ENCODE peak calls at places on chromosomes 7 and 10, in eight cellular contexts. One of them, this sample, is unnamed.

GRCh38 chr7:17230099-17230807 is 68.2 kb upstream of the AHR start:
- DNase-seq in ACHN: no peak
- DNase-seq in thoracic aorta: no peak
- DNase-seq in naive thymus-derived CD8-positive, alpha-beta T cell: no peak
- DNase-seq in GM13977: no peak
- DNase-seq in stimulated activated CD4-positive, alpha-beta T cell treated with anti-CD3 and anti-CD28 coated beads, Interleukin-12 subunit alpha, Interleukin-12 subunit beta, amount 100 ng/mL, for 48 hours: no peak
- DNase-seq in spleen: no peak
- DNase-seq in heart left ventricle: no peak
- DNase-seq in this sample: no peak

GRCh38 chr7:539731-540411 is 20.2 kb upstream of the PDGFA start:
- DNase-seq in naive thymus-derived CD8-positive, alpha-beta T cell: no peak
- DNase-seq in spleen: no peak
- DNase-seq in stimulated activated CD4-positive, alpha-beta T cell treated with anti-CD3 and anti-CD28 coated beads, Interleukin-12 subunit alpha, Interleukin-12 subunit beta, amount 100 ng/mL, for 48 hours: no peak
- DNase-seq in ACHN: peak; percentile 87
- DNase-seq in thoracic aorta: no peak
- DNase-seq in heart left ventricle: no peak
- DNase-seq in GM13977: no peak
- DNase-seq in this sample: no peak

GRCh38 chr10:19638173-19638872 is 177.9 kb upstream of the PLXDC2 start:
- DNase-seq in stimulated activated CD4-positive, alpha-beta T cell treated with anti-CD3 and anti-CD28 coated beads, Interleukin-12 subunit alpha, Interleukin-12 subunit beta, amount 100 ng/mL, for 48 hours: no peak
- DNase-seq in ACHN: peak; percentile 53
- DNase-seq in heart left ventricle: peak; percentile 29
- DNase-seq in spleen: no peak
- DNase-seq in naive thymus-derived CD8-positive, alpha-beta T cell: no peak
- DNase-seq in GM13977: no peak
- DNase-seq in thoracic aorta: no peak
- DNase-seq in this sample: no peak

GRCh38 chr7:152597514-152597913 is 78.4 kb downstream of the XRCC2 start:
- DNase-seq in GM13977: no peak
- DNase-seq in heart left ventricle: no peak
- DNase-seq in stimulated activated CD4-positive, alpha-beta T cell treated with anti-CD3 and anti-CD28 coated beads, Interleukin-12 subunit alpha, Interleukin-12 subunit beta, amount 100 ng/mL, for 48 hours: no peak
- DNase-seq in thoracic aorta: no peak
- DNase-seq in naive thymus-derived CD8-positive, alpha-beta T cell: no peak
- DNase-seq in spleen: peak; percentile 39
- DNase-seq in ACHN: no peak
- DNase-seq in this sample: no peak

GRCh38 chr7:125644113-125644512 is 714.5 kb upstream of the POT1 start:
- DNase-seq in thoracic aorta: no peak
- DNase-seq in GM13977: no peak
- DNase-seq in heart left ventricle: no peak
- DNase-seq in stimulated activated CD4-positive, alpha-beta T cell treated with anti-CD3 and anti-CD28 coated beads, Interleukin-12 subunit alpha, Interleukin-12 subunit beta, amount 100 ng/mL, for 48 hours: no peak
- DNase-seq in naive thymus-derived CD8-positive, alpha-beta T cell: no peak
- DNase-seq in ACHN: no peak
- DNase-seq in spleen: no peak
- DNase-seq in this sample: no peak

GRCh38 chr7:50426280-50427045 is 23.7 kb downstream of the FIGNL1 start:
- DNase-seq in thoracic aorta: no peak
- DNase-seq in ACHN: no peak
- DNase-seq in stimulated activated CD4-positive, alpha-beta T cell treated with anti-CD3 and anti-CD28 coated beads, Interleukin-12 subunit alpha, Interleukin-12 subunit beta, amount 100 ng/mL, for 48 hours: no peak
- DNase-seq in naive thymus-derived CD8-positive, alpha-beta T cell: no peak
- DNase-seq in GM13977: no peak
- DNase-seq in heart left ventricle: no peak
- DNase-seq in spleen: no peak
- DNase-seq in this sample: no peak

GRCh38 chr10:30357075-30357801 is 8.2 kb upstream of the MTPAP start:
- DNase-seq in ACHN: no peak
- DNase-seq in thoracic aorta: no peak
- DNase-seq in naive thymus-derived CD8-positive, alpha-beta T cell: no peak
- DNase-seq in GM13977: no peak
- DNase-seq in spleen: peak; percentile 65
- DNase-seq in heart left ventricle: no peak
- DNase-seq in stimulated activated CD4-positive, alpha-beta T cell treated with anti-CD3 and anti-CD28 coated beads, Interleukin-12 subunit alpha, Interleukin-12 subunit beta, amount 100 ng/mL, for 48 hours: no peak
- DNase-seq in this sample: no peak

GRCh38 chr10:73113543-73113942 is 3.3 kb downstream of the NUDT13 start:
- DNase-seq in naive thymus-derived CD8-positive, alpha-beta T cell: no peak
- DNase-seq in heart left ventricle: no peak
- DNase-seq in stimulated activated CD4-positive, alpha-beta T cell treated with anti-CD3 and anti-CD28 coated beads, Interleukin-12 subunit alpha, Interleukin-12 subunit beta, amount 100 ng/mL, for 48 hours: no peak
- DNase-seq in GM13977: no peak
- DNase-seq in ACHN: no peak
- DNase-seq in spleen: no peak
- DNase-seq in thoracic aorta: no peak
- DNase-seq in this sample: no peak

GRCh38 chr7:70596575-70596891 is 535.4 kb upstream of the GALNT17 start:
- DNase-seq in GM13977: no peak
- DNase-seq in stimulated activated CD4-positive, alpha-beta T cell treated with anti-CD3 and anti-CD28 coated beads, Interleukin-12 subunit alpha, Interleukin-12 subunit beta, amount 100 ng/mL, for 48 hours: no peak
- DNase-seq in spleen: no peak
- DNase-seq in naive thymus-derived CD8-positive, alpha-beta T cell: no peak
- DNase-seq in heart left ventricle: no peak
- DNase-seq in ACHN: no peak
- DNase-seq in thoracic aorta: no peak
- DNase-seq in this sample: no peak

GRCh38 chr10:115844592-115844991 is 428.4 kb downstream of the GFRA1 start:
- DNase-seq in thoracic aorta: no peak
- DNase-seq in GM13977: no peak
- DNase-seq in stimulated activated CD4-positive, alpha-beta T cell treated with anti-CD3 and anti-CD28 coated beads, Interleukin-12 subunit alpha, Interleukin-12 subunit beta, amount 100 ng/mL, for 48 hours: no peak
- DNase-seq in ACHN: no peak
- DNase-seq in heart left ventricle: peak; percentile 41
- DNase-seq in naive thymus-derived CD8-positive, alpha-beta T cell: no peak
- DNase-seq in spleen: no peak
- DNase-seq in this sample: no peak

GRCh38 chr7:100147278-100147677 is 1.4 kb upstream of the LAMTOR4 start:
- DNase-seq in GM13977: no peak
- DNase-seq in spleen: no peak
- DNase-seq in stimulated activated CD4-positive, alpha-beta T cell treated with anti-CD3 and anti-CD28 coated beads, Interleukin-12 subunit alpha, Interleukin-12 subunit beta, amount 100 ng/mL, for 48 hours: no peak
- DNase-seq in ACHN: no peak
- DNase-seq in thoracic aorta: no peak
- DNase-seq in heart left ventricle: no peak
- DNase-seq in naive thymus-derived CD8-positive, alpha-beta T cell: no peak
- DNase-seq in this sample: no peak

GRCh38 chr10:60803433-60803832 is 25.2 kb downstream of the CDK1 start:
- DNase-seq in spleen: no peak
- DNase-seq in heart left ventricle: no peak
- DNase-seq in thoracic aorta: no peak
- DNase-seq in GM13977: no peak
- DNase-seq in stimulated activated CD4-positive, alpha-beta T cell treated with anti-CD3 and anti-CD28 coated beads, Interleukin-12 subunit alpha, Interleukin-12 subunit beta, amount 100 ng/mL, for 48 hours: no peak
- DNase-seq in naive thymus-derived CD8-positive, alpha-beta T cell: no peak
- DNase-seq in ACHN: no peak
- DNase-seq in this sample: no peak

GRCh38 chr10:46550795-46551700 is 5.4 kb downstream of the GPRIN2 start:
- DNase-seq in heart left ventricle: no peak
- DNase-seq in GM13977: no peak
- DNase-seq in spleen: peak; percentile 75
- DNase-seq in stimulated activated CD4-positive, alpha-beta T cell treated with anti-CD3 and anti-CD28 coated beads, Interleukin-12 subunit alpha, Interleukin-12 subunit beta, amount 100 ng/mL, for 48 hours: no peak
- DNase-seq in thoracic aorta: peak; percentile 1
- DNase-seq in naive thymus-derived CD8-positive, alpha-beta T cell: no peak
- DNase-seq in ACHN: no peak
- DNase-seq in this sample: no peak

GRCh38 chr7:77378584-77378983 is 37.6 kb downstream of the GSAP start:
- DNase-seq in thoracic aorta: no peak
- DNase-seq in naive thymus-derived CD8-positive, alpha-beta T cell: no peak
- DNase-seq in ACHN: no peak
- DNase-seq in stimulated activated CD4-positive, alpha-beta T cell treated with anti-CD3 and anti-CD28 coated beads, Interleukin-12 subunit alpha, Interleukin-12 subunit beta, amount 100 ng/mL, for 48 hours: no peak
- DNase-seq in GM13977: no peak
- DNase-seq in heart left ventricle: no peak
- DNase-seq in spleen: no peak
- DNase-seq in this sample: no peak

GRCh38 chr7:7438851-7439250 is 96.8 kb downstream of the COL28A1 start:
- DNase-seq in naive thymus-derived CD8-positive, alpha-beta T cell: no peak
- DNase-seq in thoracic aorta: no peak
- DNase-seq in GM13977: no peak
- DNase-seq in heart left ventricle: no peak
- DNase-seq in ACHN: peak; percentile 80
- DNase-seq in spleen: no peak
- DNase-seq in stimulated activated CD4-positive, alpha-beta T cell treated with anti-CD3 and anti-CD28 coated beads, Interleukin-12 subunit alpha, Interleukin-12 subunit beta, amount 100 ng/mL, for 48 hours: no peak
- DNase-seq in this sample: no peak

GRCh38 chr7:75795831-75796285 is 17.7 kb downstream of the CCL24 start:
- DNase-seq in GM13977: no peak
- DNase-seq in naive thymus-derived CD8-positive, alpha-beta T cell: no peak
- DNase-seq in thoracic aorta: no peak
- DNase-seq in ACHN: no peak
- DNase-seq in stimulated activated CD4-positive, alpha-beta T cell treated with anti-CD3 and anti-CD28 coated beads, Interleukin-12 subunit alpha, Interleukin-12 subunit beta, amount 100 ng/mL, for 48 hours: no peak
- DNase-seq in spleen: no peak
- DNase-seq in heart left ventricle: peak; percentile 33
- DNase-seq in this sample: no peak

GRCh38 chr7:93146036-93146435 is 2.1 kb downstream of the SAMD9L start:
- DNase-seq in thoracic aorta: no peak
- DNase-seq in spleen: no peak
- DNase-seq in heart left ventricle: no peak
- DNase-seq in ACHN: no peak
- DNase-seq in GM13977: no peak
- DNase-seq in stimulated activated CD4-positive, alpha-beta T cell treated with anti-CD3 and anti-CD28 coated beads, Interleukin-12 subunit alpha, Interleukin-12 subunit beta, amount 100 ng/mL, for 48 hours: no peak
- DNase-seq in naive thymus-derived CD8-positive, alpha-beta T cell: no peak
- DNase-seq in this sample: no peak

GRCh38 chr7:44224216-44224950 is 23.6 kb downstream of the YKT6 start:
- DNase-seq in ACHN: no peak
- DNase-seq in thoracic aorta: no peak
- DNase-seq in stimulated activated CD4-positive, alpha-beta T cell treated with anti-CD3 and anti-CD28 coated beads, Interleukin-12 subunit alpha, Interleukin-12 subunit beta, amount 100 ng/mL, for 48 hours: no peak
- DNase-seq in GM13977: no peak
- DNase-seq in spleen: peak; percentile 48
- DNase-seq in heart left ventricle: no peak
- DNase-seq in naive thymus-derived CD8-positive, alpha-beta T cell: no peak
- DNase-seq in this sample: no peak

GRCh38 chr7:129606801-129607200 is 4.7 kb upstream of the NRF1 start:
- DNase-seq in GM13977: no peak
- DNase-seq in naive thymus-derived CD8-positive, alpha-beta T cell: no peak
- DNase-seq in thoracic aorta: no peak
- DNase-seq in spleen: no peak
- DNase-seq in heart left ventricle: no peak
- DNase-seq in stimulated activated CD4-positive, alpha-beta T cell treated with anti-CD3 and anti-CD28 coated beads, Interleukin-12 subunit alpha, Interleukin-12 subunit beta, amount 100 ng/mL, for 48 hours: no peak
- DNase-seq in ACHN: no peak
- DNase-seq in this sample: no peak

GRCh38 chr10:68856352-68856751 is 29.0 kb downstream of the STOX1 start:
- DNase-seq in thoracic aorta: no peak
- DNase-seq in heart left ventricle: no peak
- DNase-seq in ACHN: no peak
- DNase-seq in spleen: no peak
- DNase-seq in naive thymus-derived CD8-positive, alpha-beta T cell: no peak
- DNase-seq in stimulated activated CD4-positive, alpha-beta T cell treated with anti-CD3 and anti-CD28 coated beads, Interleukin-12 subunit alpha, Interleukin-12 subunit beta, amount 100 ng/mL, for 48 hours: no peak
- DNase-seq in GM13977: no peak
- DNase-seq in this sample: no peak

GRCh38 chr10:21505711-21506278 is 19.7 kb downstream of the SKIDA1 start:
- DNase-seq in thoracic aorta: no peak
- DNase-seq in heart left ventricle: no peak
- DNase-seq in naive thymus-derived CD8-positive, alpha-beta T cell: no peak
- DNase-seq in stimulated activated CD4-positive, alpha-beta T cell treated with anti-CD3 and anti-CD28 coated beads, Interleukin-12 subunit alpha, Interleukin-12 subunit beta, amount 100 ng/mL, for 48 hours: no peak
- DNase-seq in spleen: no peak
- DNase-seq in GM13977: no peak
- DNase-seq in ACHN: no peak
- DNase-seq in this sample: no peak

GRCh38 chr7:130988443-130988842 is 254.4 kb upstream of the KLF14 start:
- DNase-seq in thoracic aorta: no peak
- DNase-seq in spleen: no peak
- DNase-seq in GM13977: no peak
- DNase-seq in ACHN: no peak
- DNase-seq in stimulated activated CD4-positive, alpha-beta T cell treated with anti-CD3 and anti-CD28 coated beads, Interleukin-12 subunit alpha, Interleukin-12 subunit beta, amount 100 ng/mL, for 48 hours: no peak
- DNase-seq in heart left ventricle: no peak
- DNase-seq in naive thymus-derived CD8-positive, alpha-beta T cell: no peak
- DNase-seq in this sample: peak; percentile 14

GRCh38 chr10:72126184-72126871 is 38.0 kb upstream of the SPOCK2 start:
- DNase-seq in ACHN: peak; percentile 66
- DNase-seq in thoracic aorta: no peak
- DNase-seq in spleen: no peak
- DNase-seq in heart left ventricle: no peak
- DNase-seq in stimulated activated CD4-positive, alpha-beta T cell treated with anti-CD3 and anti-CD28 coated beads, Interleukin-12 subunit alpha, Interleukin-12 subunit beta, amount 100 ng/mL, for 48 hours: no peak
- DNase-seq in GM13977: no peak
- DNase-seq in naive thymus-derived CD8-positive, alpha-beta T cell: no peak
- DNase-seq in this sample: no peak

GRCh38 chr7:150852371-150852905 is at the start of gene AOC1:
- DNase-seq in ACHN: no peak
- DNase-seq in stimulated activated CD4-positive, alpha-beta T cell treated with anti-CD3 and anti-CD28 coated beads, Interleukin-12 subunit alpha, Interleukin-12 subunit beta, amount 100 ng/mL, for 48 hours: no peak
- DNase-seq in thoracic aorta: no peak
- DNase-seq in heart left ventricle: peak; percentile 16
- DNase-seq in GM13977: no peak
- DNase-seq in spleen: no peak
- DNase-seq in naive thymus-derived CD8-positive, alpha-beta T cell: no peak
- DNase-seq in this sample: no peak

GRCh38 chr10:4058514-4059029 is 273.6 kb upstream of the KLF6 start:
- DNase-seq in ACHN: no peak
- DNase-seq in heart left ventricle: no peak
- DNase-seq in naive thymus-derived CD8-positive, alpha-beta T cell: no peak
- DNase-seq in GM13977: no peak
- DNase-seq in stimulated activated CD4-positive, alpha-beta T cell treated with anti-CD3 and anti-CD28 coated beads, Interleukin-12 subunit alpha, Interleukin-12 subunit beta, amount 100 ng/mL, for 48 hours: no peak
- DNase-seq in spleen: no peak
- DNase-seq in thoracic aorta: no peak
- DNase-seq in this sample: no peak

GRCh38 chr10:121648078-121648477 is 49.8 kb upstream of the FGFR2 start:
- DNase-seq in ACHN: no peak
- DNase-seq in spleen: peak; percentile 46
- DNase-seq in GM13977: no peak
- DNase-seq in heart left ventricle: no peak
- DNase-seq in thoracic aorta: no peak
- DNase-seq in naive thymus-derived CD8-positive, alpha-beta T cell: no peak
- DNase-seq in stimulated activated CD4-positive, alpha-beta T cell treated with anti-CD3 and anti-CD28 coated beads, Interleukin-12 subunit alpha, Interleukin-12 subunit beta, amount 100 ng/mL, for 48 hours: no peak
- DNase-seq in this sample: no peak

GRCh38 chr7:135508853-135509588 is 881 bp downstream of the CNOT4 start:
- DNase-seq in thoracic aorta: no peak
- DNase-seq in stimulated activated CD4-positive, alpha-beta T cell treated with anti-CD3 and anti-CD28 coated beads, Interleukin-12 subunit alpha, Interleukin-12 subunit beta, amount 100 ng/mL, for 48 hours: no peak
- DNase-seq in ACHN: peak; percentile 65
- DNase-seq in naive thymus-derived CD8-positive, alpha-beta T cell: peak; percentile 38
- DNase-seq in heart left ventricle: no peak
- DNase-seq in spleen: no peak
- DNase-seq in GM13977: peak; percentile 44
- DNase-seq in this sample: peak; percentile 5

GRCh38 chr10:43076876-43077420 is at the start of gene RET:
- DNase-seq in thoracic aorta: no peak
- DNase-seq in heart left ventricle: peak; percentile 47
- DNase-seq in naive thymus-derived CD8-positive, alpha-beta T cell: no peak
- DNase-seq in spleen: no peak
- DNase-seq in ACHN: peak; percentile 4
- DNase-seq in stimulated activated CD4-positive, alpha-beta T cell treated with anti-CD3 and anti-CD28 coated beads, Interleukin-12 subunit alpha, Interleukin-12 subunit beta, amount 100 ng/mL, for 48 hours: no peak
- DNase-seq in GM13977: peak; percentile 76
- DNase-seq in this sample: peak; percentile 65

GRCh38 chr7:137006293-137006692 is 137.8 kb downstream of the CHRM2 start:
- DNase-seq in stimulated activated CD4-positive, alpha-beta T cell treated with anti-CD3 and anti-CD28 coated beads, Interleukin-12 subunit alpha, Interleukin-12 subunit beta, amount 100 ng/mL, for 48 hours: no peak
- DNase-seq in thoracic aorta: no peak
- DNase-seq in spleen: no peak
- DNase-seq in GM13977: no peak
- DNase-seq in ACHN: no peak
- DNase-seq in heart left ventricle: no peak
- DNase-seq in naive thymus-derived CD8-positive, alpha-beta T cell: no peak
- DNase-seq in this sample: no peak

GRCh38 chr10:129332476-129332875 is 134.6 kb upstream of the MGMT start:
- DNase-seq in thoracic aorta: no peak
- DNase-seq in GM13977: no peak
- DNase-seq in spleen: no peak
- DNase-seq in ACHN: peak; percentile 52
- DNase-seq in heart left ventricle: no peak
- DNase-seq in naive thymus-derived CD8-positive, alpha-beta T cell: peak; percentile 13
- DNase-seq in stimulated activated CD4-positive, alpha-beta T cell treated with anti-CD3 and anti-CD28 coated beads, Interleukin-12 subunit alpha, Interleukin-12 subunit beta, amount 100 ng/mL, for 48 hours: peak; percentile 1
- DNase-seq in this sample: no peak

GRCh38 chr7:130918129-130919052 is 184.4 kb upstream of the KLF14 start:
- DNase-seq in heart left ventricle: no peak
- DNase-seq in ACHN: no peak
- DNase-seq in naive thymus-derived CD8-positive, alpha-beta T cell: no peak
- DNase-seq in stimulated activated CD4-positive, alpha-beta T cell treated with anti-CD3 and anti-CD28 coated beads, Interleukin-12 subunit alpha, Interleukin-12 subunit beta, amount 100 ng/mL, for 48 hours: no peak
- DNase-seq in GM13977: no peak
- DNase-seq in spleen: no peak
- DNase-seq in thoracic aorta: no peak
- DNase-seq in this sample: no peak

GRCh38 chr10:32940321-32941264 is 17.4 kb downstream of the ITGB1 start:
- DNase-seq in stimulated activated CD4-positive, alpha-beta T cell treated with anti-CD3 and anti-CD28 coated beads, Interleukin-12 subunit alpha, Interleukin-12 subunit beta, amount 100 ng/mL, for 48 hours: no peak
- DNase-seq in thoracic aorta: no peak
- DNase-seq in naive thymus-derived CD8-positive, alpha-beta T cell: no peak
- DNase-seq in spleen: no peak
- DNase-seq in ACHN: no peak
- DNase-seq in GM13977: no peak
- DNase-seq in heart left ventricle: no peak
- DNase-seq in this sample: no peak

GRCh38 chr7:128386415-128386925 is 23.3 kb downstream of the IMPDH1 start:
- DNase-seq in spleen: no peak
- DNase-seq in ACHN: no peak
- DNase-seq in heart left ventricle: no peak
- DNase-seq in GM13977: no peak
- DNase-seq in naive thymus-derived CD8-positive, alpha-beta T cell: no peak
- DNase-seq in stimulated activated CD4-positive, alpha-beta T cell treated with anti-CD3 and anti-CD28 coated beads, Interleukin-12 subunit alpha, Interleukin-12 subunit beta, amount 100 ng/mL, for 48 hours: no peak
- DNase-seq in thoracic aorta: no peak
- DNase-seq in this sample: no peak

GRCh38 chr7:4959356-4959755 is 369 bp upstream of the MMD2 start:
- DNase-seq in naive thymus-derived CD8-positive, alpha-beta T cell: no peak
- DNase-seq in GM13977: no peak
- DNase-seq in ACHN: no peak
- DNase-seq in stimulated activated CD4-positive, alpha-beta T cell treated with anti-CD3 and anti-CD28 coated beads, Interleukin-12 subunit alpha, Interleukin-12 subunit beta, amount 100 ng/mL, for 48 hours: no peak
- DNase-seq in heart left ventricle: no peak
- DNase-seq in spleen: peak; percentile 19
- DNase-seq in thoracic aorta: no peak
- DNase-seq in this sample: no peak